ENCODE peak calls at places on chromosome 19, in four cellular contexts. One of them, this sample, is unnamed. For H3K4me1, the result is how much of the 10 kb centered on the place peaks cover.

GRCh38 chr19:16161848-16162247 is 11.5 kb downstream of the CIB3 start:
- DNase-seq in IMR-90: peak
- DNase-seq in mesendoderm: no peak
- DNase-seq in H1: no peak
- DNase-seq in this sample: no peak

GRCh38 chr19:16207490-16208025 is 9.8 kb downstream of the AP1M1 start:
- DNase-seq in H1: no peak
- DNase-seq in mesendoderm: no peak
- DNase-seq in IMR-90: no peak
- DNase-seq in this sample: no peak

GRCh38 chr19:39433480-39434079 is 2.2 kb downstream of the RPS16 start:
- DNase-seq in mesendoderm: no peak
- DNase-seq in IMR-90: no peak
- DNase-seq in H1: no peak
- DNase-seq in this sample: no peak

GRCh38 chr19:49746206-49746958 is 16.7 kb downstream of the TSKS start:
- DNase-seq in IMR-90: no peak
- DNase-seq in mesendoderm: peak
- DNase-seq in H1: peak
- DNase-seq in this sample: peak

GRCh38 chr19:35533822-35534521 is 716 bp downstream of the GAPDHS start:
- DNase-seq in IMR-90: peak
- DNase-seq in mesendoderm: peak
- DNase-seq in H1: peak
- DNase-seq in this sample: peak

GRCh38 chr19:55261671-55262126 is 2.9 kb upstream of the PPP6R1 start:
- DNase-seq in IMR-90: no peak
- DNase-seq in H1: peak
- DNase-seq in mesendoderm: peak
- DNase-seq in this sample: peak

GRCh38 chr19:15618321-15618720 is 3.3 kb downstream of the CYP4F8 start:
- DNase-seq in IMR-90: no peak
- DNase-seq in H1: no peak
- DNase-seq in mesendoderm: no peak
- DNase-seq in this sample: no peak

GRCh38 chr19:13053761-13054604 is 48.7 kb downstream of the LYL1 start:
- DNase-seq in IMR-90: peak
- DNase-seq in H1: no peak
- DNase-seq in mesendoderm: peak
- DNase-seq in this sample: no peak

GRCh38 chr19:46963093-46963734 is 56.4 kb upstream of the NPAS1 start:
- DNase-seq in H1: no peak
- DNase-seq in mesendoderm: no peak
- DNase-seq in IMR-90: peak
- DNase-seq in this sample: no peak

GRCh38 chr19:8550070-8550469 is 27.2 kb downstream of the MYO1F start:
- DNase-seq in mesendoderm: no peak
- DNase-seq in IMR-90: no peak
- DNase-seq in H1: no peak
- DNase-seq in this sample: no peak

GRCh38 chr19:56933014-56933705 is 92.6 kb upstream of the PEG3 start:
- DNase-seq in H1: no peak
- DNase-seq in mesendoderm: peak
- DNase-seq in IMR-90: no peak
- DNase-seq in this sample: no peak

GRCh38 chr19:58361900-58362271 is 665 bp downstream of the ZNF497 start:
- DNase-seq in IMR-90: peak
- DNase-seq in mesendoderm: peak
- DNase-seq in H1: no peak
- DNase-seq in this sample: no peak

GRCh38 chr19:58229255-58229639 is 533 bp downstream of the ZNF544 start:
- DNase-seq in mesendoderm: peak
- DNase-seq in H1: peak
- DNase-seq in IMR-90: peak
- DNase-seq in this sample: peak

GRCh38 chr19:12365094-12365371 is 450 bp downstream of the ZNF442 start:
- DNase-seq in IMR-90: peak
- DNase-seq in H1: no peak
- DNase-seq in mesendoderm: peak
- DNase-seq in this sample: no peak

GRCh38 chr19:47564081-47564480 is 8.9 kb downstream of the ZNF541 start:
- DNase-seq in IMR-90: no peak
- DNase-seq in H1: no peak
- DNase-seq in mesendoderm: no peak
- DNase-seq in this sample: no peak

GRCh38 chr19:41327499-41328156 is 17.7 kb downstream of the CCDC97 start:
- DNase-seq in H1: peak
- DNase-seq in IMR-90: peak
- DNase-seq in mesendoderm: no peak
- DNase-seq in this sample: peak

GRCh38 chr19:10981496-10981895 is 20.7 kb downstream of the SMARCA4 start:
- DNase-seq in mesendoderm: peak
- DNase-seq in IMR-90: peak
- DNase-seq in H1: no peak
- DNase-seq in this sample: no peak

GRCh38 chr19:47486900-47487299 is 2.9 kb upstream of the KPTN start:
- DNase-seq in mesendoderm: no peak
- DNase-seq in H1: no peak
- DNase-seq in IMR-90: no peak
- DNase-seq in this sample: no peak

GRCh38 chr19:48854103-48854502 is 14.3 kb downstream of the PLEKHA4 start:
- DNase-seq in IMR-90: no peak
- DNase-seq in mesendoderm: no peak
- DNase-seq in H1: no peak
- DNase-seq in this sample: no peak

DNA sequence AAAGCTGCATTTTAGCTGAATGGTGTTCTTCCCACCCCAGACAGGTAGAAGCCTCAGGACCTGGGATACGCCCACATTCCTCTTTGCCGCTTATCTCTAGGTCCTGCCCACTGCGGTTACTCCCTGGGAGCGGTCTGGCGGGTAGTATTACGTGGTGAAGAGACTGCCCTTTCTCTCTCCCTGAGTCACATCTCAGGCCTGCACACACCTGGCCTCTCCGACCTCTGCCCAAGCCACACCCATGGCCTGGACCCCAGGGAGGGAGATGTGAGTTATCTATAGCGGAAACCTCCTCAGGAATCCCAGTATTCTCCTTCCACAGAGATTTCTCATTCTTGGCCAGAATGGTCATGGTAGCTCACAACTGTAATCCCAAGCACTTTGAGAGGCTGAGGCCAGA is 17.3 kb downstream of the RHPN2 start:
- DNase-seq in mesendoderm: peak
- DNase-seq in H1: peak
- DNase-seq in IMR-90: no peak
- DNase-seq in this sample: peak
- H3K4me1 ChIP-seq in mesendoderm: under half
- H3K4me1 ChIP-seq in H1: under half
- H3K4me1 ChIP-seq in IMR-90: under half
- H3K4me1 ChIP-seq in this sample: under half

GRCh38 chr19:2983351-2984195 is 6.2 kb downstream of the TLE6 start:
- DNase-seq in IMR-90: peak
- DNase-seq in H1: peak
- DNase-seq in mesendoderm: peak
- DNase-seq in this sample: peak
- H3K23ac ChIP-seq in IMR-90: no peak
- H3K23ac ChIP-seq in H1: no peak
- H3K23ac ChIP-seq in mesendoderm: no peak
- H3K23ac ChIP-seq in this sample: no peak

GRCh38 chr19:368624-369020 is 24.0 kb upstream of the MIER2 start:
- DNase-seq in IMR-90: no peak
- DNase-seq in mesendoderm: no peak
- DNase-seq in H1: no peak
- DNase-seq in this sample: no peak
- H4K5ac ChIP-seq in IMR-90: no peak
- H4K5ac ChIP-seq in mesendoderm: no peak
- H4K5ac ChIP-seq in H1: no peak
- H4K5ac ChIP-seq in this sample: no peak

GRCh38 chr19:2547033-2547680 is 71.2 kb downstream of the GADD45B start:
- DNase-seq in H1: no peak
- DNase-seq in mesendoderm: no peak
- DNase-seq in IMR-90: no peak
- DNase-seq in this sample: no peak
- H3K4me1 ChIP-seq in H1: under half
- H3K4me1 ChIP-seq in mesendoderm: under half
- H3K4me1 ChIP-seq in IMR-90: under half
- H3K4me1 ChIP-seq in this sample: under half

GRCh38 chr19:4320419-4320818 is 16.0 kb downstream of the FSD1 start:
- DNase-seq in H1: no peak
- DNase-seq in IMR-90: no peak
- DNase-seq in mesendoderm: no peak
- DNase-seq in this sample: no peak

GRCh38 chr19:4318460-4318859 is 14.1 kb downstream of the FSD1 start:
- DNase-seq in IMR-90: no peak
- DNase-seq in H1: no peak
- DNase-seq in mesendoderm: no peak
- DNase-seq in this sample: no peak

GRCh38 chr19:4316940-4317339 is 12.5 kb downstream of the FSD1 start:
- DNase-seq in mesendoderm: no peak
- DNase-seq in H1: no peak
- DNase-seq in IMR-90: no peak
- DNase-seq in this sample: no peak

GRCh38 chr19:4322942-4323665 is 15.5 kb downstream of the STAP2 start:
- DNase-seq in IMR-90: no peak
- DNase-seq in H1: no peak
- DNase-seq in mesendoderm: no peak
- DNase-seq in this sample: no peak

GRCh38 chr19:4319067-4319718 is 14.8 kb downstream of the FSD1 start:
- DNase-seq in IMR-90: no peak
- DNase-seq in mesendoderm: no peak
- DNase-seq in H1: no peak
- DNase-seq in this sample: no peak
- H3K23ac ChIP-seq in IMR-90: no peak
- H3K23ac ChIP-seq in mesendoderm: no peak
- H3K23ac ChIP-seq in H1: no peak
- H3K23ac ChIP-seq in this sample: no peak

GRCh38 chr19:38245826-38246498 is 10.2 kb downstream of the PPP1R14A start:
- DNase-seq in H1: no peak
- DNase-seq in IMR-90: peak
- DNase-seq in mesendoderm: no peak
- DNase-seq in this sample: no peak
- H4K5ac ChIP-seq in H1: no peak
- H4K5ac ChIP-seq in IMR-90: peak
- H4K5ac ChIP-seq in mesendoderm: no peak
- H4K5ac ChIP-seq in this sample: no peak

DNA sequence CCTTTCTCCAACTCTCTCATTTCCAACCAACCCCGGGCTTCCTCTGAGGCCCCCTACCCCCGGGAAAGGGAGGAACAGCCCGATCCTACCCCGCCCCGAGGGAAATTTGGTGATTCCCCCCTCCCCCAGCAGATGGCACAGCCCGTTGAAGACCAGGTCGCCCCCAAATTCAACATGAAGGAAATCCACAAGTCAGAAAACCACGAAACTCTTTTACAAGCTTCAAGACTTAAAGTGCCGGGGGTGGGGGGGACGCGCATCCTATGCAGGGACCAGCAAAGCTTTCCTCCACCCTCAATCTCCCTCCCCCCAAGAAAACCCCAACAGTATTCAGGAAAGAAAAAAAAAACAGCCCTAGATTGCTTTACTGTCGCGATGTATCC is 1.8 kb downstream of the TCF3 start:
- DNase-seq in H1: no peak
- DNase-seq in IMR-90: peak
- DNase-seq in mesendoderm: peak
- DNase-seq in this sample: no peak
- H3K4me1 ChIP-seq in H1: under half
- H3K4me1 ChIP-seq in IMR-90: under half
- H3K4me1 ChIP-seq in mesendoderm: under half
- H3K4me1 ChIP-seq in this sample: under half

GRCh38 chr19:6736917-6737283 is 480 bp downstream of the GPR108 start:
- DNase-seq in IMR-90: no peak
- DNase-seq in mesendoderm: no peak
- DNase-seq in H1: no peak
- DNase-seq in this sample: no peak
- H3K23ac ChIP-seq in IMR-90: peak
- H3K23ac ChIP-seq in mesendoderm: no peak
- H3K23ac ChIP-seq in H1: no peak
- H3K23ac ChIP-seq in this sample: no peak

This sample was measured in H9.